ENCODE peak calls at places on chromosomes 5 and 9, in six cellular contexts. One of them, this sample, is unnamed.

GRCh38 chr9:34072410-34072809 is 23.7 kb upstream of the UBAP2 start:
- DNase-seq in naive B cell: no peak
- DNase-seq in aorta: peak
- DNase-seq in suprapubic skin: no peak
- DNase-seq in neural crest cell: no peak
- DNase-seq in left cardiac atrium: no peak
- DNase-seq in this sample: no peak

GRCh38 chr9:12719431-12719830 is 26.2 kb downstream of the TYRP1 start:
- DNase-seq in naive B cell: no peak
- DNase-seq in aorta: no peak
- DNase-seq in suprapubic skin: no peak
- DNase-seq in neural crest cell: no peak
- DNase-seq in left cardiac atrium: no peak
- DNase-seq in this sample: no peak

GRCh38 chr5:82641362-82641988 is 363.3 kb upstream of the RPS23 start:
- DNase-seq in naive B cell: no peak
- DNase-seq in aorta: peak
- DNase-seq in suprapubic skin: peak
- DNase-seq in neural crest cell: peak
- DNase-seq in left cardiac atrium: peak
- DNase-seq in this sample: no peak

GRCh38 chr5:34491251-34491620 is 164.9 kb upstream of the RAI14 start:
- DNase-seq in naive B cell: no peak
- DNase-seq in aorta: no peak
- DNase-seq in suprapubic skin: no peak
- DNase-seq in neural crest cell: no peak
- DNase-seq in left cardiac atrium: no peak
- DNase-seq in this sample: no peak

GRCh38 chr9:86405926-86406325 is 51.7 kb upstream of the TUT7 start:
- DNase-seq in naive B cell: no peak
- DNase-seq in aorta: no peak
- DNase-seq in suprapubic skin: no peak
- DNase-seq in neural crest cell: no peak
- DNase-seq in left cardiac atrium: no peak
- DNase-seq in this sample: no peak

GRCh38 chr9:16068476-16068875 is 515.6 kb downstream of the CCDC171 start:
- DNase-seq in naive B cell: no peak
- DNase-seq in aorta: no peak
- DNase-seq in suprapubic skin: no peak
- DNase-seq in neural crest cell: no peak
- DNase-seq in left cardiac atrium: no peak
- DNase-seq in this sample: no peak

GRCh38 chr5:133265257-133265656 is 213.4 kb downstream of the HSPA4 start:
- DNase-seq in naive B cell: no peak
- DNase-seq in aorta: no peak
- DNase-seq in suprapubic skin: no peak
- DNase-seq in neural crest cell: no peak
- DNase-seq in left cardiac atrium: no peak
- DNase-seq in this sample: no peak

GRCh38 chr5:116242363-116242762 is 157.5 kb downstream of the COMMD10 start:
- DNase-seq in naive B cell: no peak
- DNase-seq in aorta: no peak
- DNase-seq in suprapubic skin: no peak
- DNase-seq in neural crest cell: no peak
- DNase-seq in left cardiac atrium: no peak
- DNase-seq in this sample: no peak

GRCh38 chr5:169521366-169521983 is 62.1 kb upstream of the SPDL1 start:
- DNase-seq in naive B cell: no peak
- DNase-seq in aorta: peak
- DNase-seq in suprapubic skin: no peak
- DNase-seq in neural crest cell: no peak
- DNase-seq in left cardiac atrium: peak
- DNase-seq in this sample: no peak

GRCh38 chr5:176823869-176824412 is 13.6 kb downstream of the UNC5A start:
- DNase-seq in naive B cell: no peak
- DNase-seq in aorta: no peak
- DNase-seq in suprapubic skin: no peak
- DNase-seq in neural crest cell: no peak
- DNase-seq in left cardiac atrium: no peak
- DNase-seq in this sample: no peak

GRCh38 chr5:82164957-82165698 is 113.0 kb downstream of the RPS23 start:
- DNase-seq in naive B cell: no peak
- DNase-seq in aorta: no peak
- DNase-seq in suprapubic skin: no peak
- DNase-seq in neural crest cell: no peak
- DNase-seq in left cardiac atrium: peak
- DNase-seq in this sample: no peak

GRCh38 chr5:126355940-126356339 is 67.3 kb upstream of the GRAMD2B start:
- DNase-seq in naive B cell: no peak
- DNase-seq in aorta: no peak
- DNase-seq in suprapubic skin: no peak
- DNase-seq in neural crest cell: no peak
- DNase-seq in left cardiac atrium: no peak
- DNase-seq in this sample: no peak

GRCh38 chr5:153863941-153864340 is 174.8 kb downstream of the FAM114A2 start:
- DNase-seq in naive B cell: no peak
- DNase-seq in aorta: no peak
- DNase-seq in suprapubic skin: no peak
- DNase-seq in neural crest cell: no peak
- DNase-seq in left cardiac atrium: no peak
- DNase-seq in this sample: no peak

GRCh38 chr5:9437741-9438240 is 108.1 kb downstream of the SEMA5A start:
- DNase-seq in naive B cell: no peak
- DNase-seq in aorta: no peak
- DNase-seq in suprapubic skin: peak
- DNase-seq in neural crest cell: no peak
- DNase-seq in left cardiac atrium: no peak
- DNase-seq in this sample: no peak

GRCh38 chr5:102857090-102857818 is 102.1 kb downstream of the PAM start:
- DNase-seq in naive B cell: no peak
- DNase-seq in aorta: peak
- DNase-seq in suprapubic skin: peak
- DNase-seq in neural crest cell: no peak
- DNase-seq in left cardiac atrium: no peak
- DNase-seq in this sample: no peak

GRCh38 chr5:34682926-34683623 is 26.9 kb downstream of the RAI14 start:
- DNase-seq in naive B cell: no peak
- DNase-seq in aorta: no peak
- DNase-seq in suprapubic skin: no peak
- DNase-seq in neural crest cell: no peak
- DNase-seq in left cardiac atrium: no peak
- DNase-seq in this sample: no peak

GRCh38 chr5:5473224-5473623 is 50.7 kb downstream of the ICE1 start:
- DNase-seq in naive B cell: no peak
- DNase-seq in aorta: no peak
- DNase-seq in suprapubic skin: no peak
- DNase-seq in neural crest cell: no peak
- DNase-seq in left cardiac atrium: no peak
- DNase-seq in this sample: no peak

GRCh38 chr5:128052764-128053163 is 30.8 kb upstream of the SLC12A2 start:
- DNase-seq in naive B cell: no peak
- DNase-seq in aorta: no peak
- DNase-seq in suprapubic skin: no peak
- DNase-seq in neural crest cell: no peak
- DNase-seq in left cardiac atrium: no peak
- DNase-seq in this sample: no peak

GRCh38 chr5:142115937-142116614 is 7.5 kb downstream of the NDFIP1 start:
- DNase-seq in naive B cell: no peak
- DNase-seq in aorta: no peak
- DNase-seq in suprapubic skin: no peak
- DNase-seq in neural crest cell: no peak
- DNase-seq in left cardiac atrium: no peak
- DNase-seq in this sample: no peak

GRCh38 chr5:17620627-17621026 is 10.4 kb downstream of the TAF11L12 start:
- DNase-seq in naive B cell: no peak
- DNase-seq in aorta: no peak
- DNase-seq in suprapubic skin: no peak
- DNase-seq in neural crest cell: no peak
- DNase-seq in left cardiac atrium: no peak
- DNase-seq in this sample: no peak

GRCh38 chr9:101465330-101465915 is 29.8 kb upstream of the ALDOB start:
- DNase-seq in naive B cell: no peak
- DNase-seq in aorta: no peak
- DNase-seq in suprapubic skin: no peak
- DNase-seq in neural crest cell: no peak
- DNase-seq in left cardiac atrium: no peak
- DNase-seq in this sample: no peak

GRCh38 chr5:79990205-79990597 is 861 bp downstream of the MTX3 start:
- DNase-seq in naive B cell: no peak
- DNase-seq in aorta: no peak
- DNase-seq in suprapubic skin: no peak
- DNase-seq in neural crest cell: no peak
- DNase-seq in left cardiac atrium: no peak
- DNase-seq in this sample: no peak

GRCh38 chr5:3380689-3381088 is 214.9 kb upstream of the IRX1 start:
- DNase-seq in naive B cell: no peak
- DNase-seq in aorta: no peak
- DNase-seq in suprapubic skin: no peak
- DNase-seq in neural crest cell: no peak
- DNase-seq in left cardiac atrium: no peak
- DNase-seq in this sample: no peak

GRCh38 chr5:103442756-103443155 is 119.8 kb downstream of the NUDT12 start:
- DNase-seq in naive B cell: no peak
- DNase-seq in aorta: no peak
- DNase-seq in suprapubic skin: no peak
- DNase-seq in neural crest cell: no peak
- DNase-seq in left cardiac atrium: no peak
- DNase-seq in this sample: no peak

GRCh38 chr9:93143830-93144530 is 9.9 kb upstream of the NINJ1 start:
- DNase-seq in naive B cell: no peak
- DNase-seq in aorta: peak
- DNase-seq in suprapubic skin: no peak
- DNase-seq in neural crest cell: no peak
- DNase-seq in left cardiac atrium: no peak
- DNase-seq in this sample: peak

GRCh38 chr9:121298016-121298538 is 30.1 kb downstream of the GSN start:
- DNase-seq in naive B cell: no peak
- DNase-seq in aorta: no peak
- DNase-seq in suprapubic skin: peak
- DNase-seq in neural crest cell: no peak
- DNase-seq in left cardiac atrium: no peak
- DNase-seq in this sample: peak

GRCh38 chr9:4167728-4168127 is 132.1 kb downstream of the GLIS3 start:
- DNase-seq in naive B cell: no peak
- DNase-seq in aorta: no peak
- DNase-seq in suprapubic skin: no peak
- DNase-seq in neural crest cell: no peak
- DNase-seq in left cardiac atrium: no peak
- DNase-seq in this sample: no peak

GRCh38 chr5:60382761-60383160 is 317.2 kb downstream of the DEPDC1B start:
- DNase-seq in naive B cell: no peak
- DNase-seq in aorta: no peak
- DNase-seq in suprapubic skin: no peak
- DNase-seq in neural crest cell: no peak
- DNase-seq in left cardiac atrium: no peak
- DNase-seq in this sample: no peak

GRCh38 chr5:72837524-72838096 is 21.1 kb downstream of the TNPO1 start:
- DNase-seq in naive B cell: no peak
- DNase-seq in aorta: no peak
- DNase-seq in suprapubic skin: no peak
- DNase-seq in neural crest cell: no peak
- DNase-seq in left cardiac atrium: no peak
- DNase-seq in this sample: no peak

GRCh38 chr5:140608730-140609520 is 24.1 kb downstream of the CD14 start:
- DNase-seq in naive B cell: no peak
- DNase-seq in aorta: no peak
- DNase-seq in suprapubic skin: peak
- DNase-seq in neural crest cell: no peak
- DNase-seq in left cardiac atrium: peak
- DNase-seq in this sample: no peak

GRCh38 chr9:87662808-87663528 is 63.0 kb upstream of the CTSL start:
- DNase-seq in naive B cell: no peak
- DNase-seq in aorta: peak
- DNase-seq in suprapubic skin: peak
- DNase-seq in neural crest cell: peak
- DNase-seq in left cardiac atrium: peak
- DNase-seq in this sample: no peak

GRCh38 chr5:144369001-144369400 is 198.3 kb downstream of the KCTD16 start:
- DNase-seq in naive B cell: no peak
- DNase-seq in aorta: no peak
- DNase-seq in suprapubic skin: no peak
- DNase-seq in neural crest cell: no peak
- DNase-seq in left cardiac atrium: no peak
- DNase-seq in this sample: no peak

GRCh38 chr9:113158446-113158845 is 7.6 kb downstream of the SLC31A2 start:
- DNase-seq in naive B cell: no peak
- DNase-seq in aorta: no peak
- DNase-seq in suprapubic skin: no peak
- DNase-seq in neural crest cell: no peak
- DNase-seq in left cardiac atrium: no peak
- DNase-seq in this sample: no peak

GRCh38 chr5:176536902-176537607 is at the start of gene RNF44:
- DNase-seq in naive B cell: peak
- DNase-seq in aorta: peak
- DNase-seq in suprapubic skin: peak
- DNase-seq in neural crest cell: peak
- DNase-seq in left cardiac atrium: peak
- DNase-seq in this sample: peak

GRCh38 chr5:35319231-35320002 is 89.1 kb upstream of the PRLR start:
- DNase-seq in naive B cell: peak
- DNase-seq in aorta: peak
- DNase-seq in suprapubic skin: peak
- DNase-seq in neural crest cell: no peak
- DNase-seq in left cardiac atrium: peak
- DNase-seq in this sample: no peak

GRCh38 chr5:1488882-1489680 is 34.7 kb downstream of the LPCAT1 start:
- DNase-seq in naive B cell: peak
- DNase-seq in aorta: no peak
- DNase-seq in suprapubic skin: no peak
- DNase-seq in neural crest cell: no peak
- DNase-seq in left cardiac atrium: no peak
- DNase-seq in this sample: no peak

GRCh38 chr5:74639538-74640449 is 734 bp downstream of the ENC1 start:
- DNase-seq in naive B cell: peak
- DNase-seq in aorta: peak
- DNase-seq in suprapubic skin: no peak
- DNase-seq in neural crest cell: no peak
- DNase-seq in left cardiac atrium: peak
- DNase-seq in this sample: peak

GRCh38 chr5:57407391-57407790 is 75.2 kb downstream of the ACTBL2 start:
- DNase-seq in naive B cell: no peak
- DNase-seq in aorta: no peak
- DNase-seq in suprapubic skin: no peak
- DNase-seq in neural crest cell: no peak
- DNase-seq in left cardiac atrium: no peak
- DNase-seq in this sample: no peak

GRCh38 chr9:81833563-81834345 is 94.5 kb upstream of the SPATA31D4 start:
- DNase-seq in naive B cell: no peak
- DNase-seq in aorta: no peak
- DNase-seq in suprapubic skin: no peak
- DNase-seq in neural crest cell: no peak
- DNase-seq in left cardiac atrium: no peak
- DNase-seq in this sample: no peak

GRCh38 chr5:156314416-156314815 is 12.5 kb upstream of the SGCD start:
- DNase-seq in naive B cell: no peak
- DNase-seq in aorta: no peak
- DNase-seq in suprapubic skin: no peak
- DNase-seq in neural crest cell: no peak
- DNase-seq in left cardiac atrium: no peak
- DNase-seq in this sample: no peak

This sample was measured in chondrocyte.